ENCODE peak calls at places on chromosomes 7 and 10, in ten cellular contexts. Q is Peyer's patch, O is fibroblast of pulmonary artery, A is OCI-LY7, B is upper lobe of right lung, E is bronchial epithelial cell, I is BE2C, M is epithelial cell of esophagus, T is Panc1, D is fibroblast of lung. K is an unnamed sample.

GRCh38 chr7:140653319-140654108 is 12.9 kb upstream of the DENND2A start:
- DNase-seq in E (peak), I (peak), B (peak), M (peak), Q (no peak), A (peak), D (peak), T (peak), O (peak), K (peak)

GRCh38 chr10:77494789-77495541 is 142.6 kb downstream of the KCNMA1 start:
- DNase-seq in Q (no peak), I (no peak), A (no peak), E (no peak), B (no peak), O (no peak), D (no peak), T (no peak), M (no peak), K (no peak)

GRCh38 chr10:101001225-101002035 is 1.8 kb downstream of the LZTS2 start:
- DNase-seq in E (peak), D (peak), T (no peak), O (peak), A (no peak), M (peak), I (peak), B (peak), Q (peak), K (peak)

GRCh38 chr10:93461807-93462178 is 20.3 kb downstream of the MYOF start:
- DNase-seq in B (no peak), I (peak), Q (no peak), A (peak), E (peak), M (peak), D (no peak), T (no peak), O (peak), K (peak)

GRCh38 chr10:125231116-125231812 is 70.9 kb upstream of the CTBP2 start:
- DNase-seq in A (no peak), D (peak), B (no peak), Q (no peak), O (peak), M (peak), T (no peak), E (peak), I (no peak), K (peak)

GRCh38 chr7:133564484-133564883 is 311.6 kb downstream of the EXOC4 start:
- DNase-seq in E (no peak), B (no peak), A (no peak), I (no peak), T (no peak), M (no peak), D (no peak), Q (no peak), O (no peak), K (no peak)

GRCh38 chr7:22896917-22897316 is 74.3 kb upstream of the TOMM7 start:
- DNase-seq in Q (no peak), M (no peak), A (no peak), I (no peak), O (no peak), D (no peak), B (no peak), E (no peak), T (no peak), K (no peak)

GRCh38 chr7:48105045-48105444 is 16.0 kb downstream of the UPP1 start:
- DNase-seq in E (no peak), Q (no peak), B (no peak), I (no peak), T (no peak), O (no peak), A (no peak), D (no peak), M (no peak), K (no peak)

GRCh38 chr7:19061331-19061730 is 56.1 kb downstream of the TWIST1 start:
- DNase-seq in E (peak), T (no peak), O (peak), A (no peak), D (peak), Q (no peak), B (no peak), M (no peak), I (no peak), K (peak)

GRCh38 chr7:21767300-21767900 is 178.3 kb downstream of the CDCA7L start:
- DNase-seq in B (no peak), A (peak), I (peak), E (peak), Q (no peak), D (peak), M (peak), T (peak), O (peak), K (peak)

GRCh38 chr7:106215868-106216516 is 68.8 kb downstream of the NAMPT start:
- DNase-seq in Q (no peak), T (no peak), A (no peak), M (no peak), D (no peak), E (no peak), I (no peak), O (no peak), B (no peak), K (no peak)

GRCh38 chr10:129968937-129969527 is 5.0 kb upstream of the EBF3 start:
- DNase-seq in I (peak), M (peak), O (peak), B (no peak), Q (no peak), E (no peak), T (no peak), D (no peak), A (no peak), K (peak)

GRCh38 chr10:121774813-121775212 is 153.0 kb downstream of the ATE1 start:
- DNase-seq in A (no peak), Q (no peak), E (no peak), I (no peak), B (no peak), M (peak), D (peak), T (no peak), O (peak), K (peak)

GRCh38 chr10:132407846-132408278 is 10.9 kb downstream of the PWWP2B start:
- DNase-seq in D (peak), M (peak), O (peak), A (peak), E (peak), I (no peak), B (peak), T (no peak), Q (peak), K (peak)

GRCh38 chr10:90993340-90993739 is 72.5 kb upstream of the ANKRD1 start:
- DNase-seq in M (no peak), O (peak), I (no peak), Q (no peak), T (no peak), D (peak), B (no peak), E (no peak), A (no peak), K (peak)

GRCh38 chr10:93753621-93754250 is 4.0 kb upstream of the LGI1 start:
- DNase-seq in Q (no peak), T (no peak), M (no peak), D (no peak), A (no peak), O (no peak), I (no peak), B (no peak), E (no peak), K (no peak)

GRCh38 chr10:43133196-43133808 is 4.9 kb upstream of the CSGALNACT2 start:
- DNase-seq in O (no peak), T (no peak), I (no peak), Q (no peak), A (no peak), D (no peak), M (no peak), B (no peak), E (no peak), K (no peak)

GRCh38 chr7:41046221-41046761 is 656.6 kb downstream of the INHBA start:
- DNase-seq in E (peak), Q (no peak), D (peak), A (no peak), B (no peak), M (peak), O (peak), I (no peak), T (no peak), K (no peak)

GRCh38 chr7:14807498-14807897 is 95.1 kb downstream of the DGKB start:
- DNase-seq in M (no peak), I (no peak), T (no peak), O (no peak), D (no peak), E (no peak), B (no peak), Q (no peak), A (no peak), K (no peak)

GRCh38 chr10:119341236-119342016 is 134.1 kb downstream of the GRK5 start:
- DNase-seq in T (no peak), B (peak), D (peak), Q (no peak), I (no peak), E (peak), M (peak), O (peak), A (no peak), K (peak)

GRCh38 chr7:97126483-97127171 is 9.1 kb downstream of the SDHAF3 start:
- DNase-seq in O (peak), M (peak), E (no peak), I (no peak), D (no peak), Q (no peak), A (no peak), B (no peak), T (no peak), K (no peak)

GRCh38 chr10:116625845-116626244 is 5.1 kb downstream of the PNLIPRP2 start:
- DNase-seq in T (no peak), A (no peak), D (no peak), Q (no peak), B (no peak), I (no peak), M (no peak), E (no peak), O (no peak), K (no peak)

GRCh38 chr7:129986600-129986999 is 33.8 kb upstream of the UBE2H start:
- DNase-seq in A (no peak), I (no peak), T (no peak), B (no peak), M (no peak), D (no peak), E (no peak), O (no peak), Q (no peak), K (no peak)

GRCh38 chr7:151761256-151761655 is 115.7 kb downstream of the PRKAG2 start:
- DNase-seq in D (no peak), M (peak), O (no peak), A (no peak), Q (no peak), T (no peak), I (no peak), B (no peak), E (peak), K (no peak)

GRCh38 chr10:24869354-24870016 is 82.9 kb downstream of the PRTFDC1 start:
- DNase-seq in T (no peak), M (no peak), B (no peak), Q (no peak), E (no peak), O (peak), I (no peak), A (no peak), D (no peak), K (no peak)

GRCh38 chr7:157274991-157275427 is 61.8 kb upstream of the DNAJB6 start:
- DNase-seq in D (no peak), Q (no peak), O (peak), B (peak), E (no peak), A (no peak), I (no peak), T (no peak), M (no peak), K (no peak)

GRCh38 chr10:64288404-64288803 is 767.2 kb downstream of the REEP3 start:
- DNase-seq in M (no peak), O (no peak), A (no peak), I (no peak), E (no peak), D (no peak), B (no peak), Q (no peak), T (no peak), K (no peak)

GRCh38 chr7:33905389-33906032 is at the start of gene BMPER:
- DNase-seq in T (no peak), O (peak), M (peak), I (peak), E (peak), Q (no peak), B (peak), A (no peak), D (no peak), K (peak)

GRCh38 chr10:18607979-18608378 is 43.4 kb downstream of the NSUN6 start:
- DNase-seq in Q (no peak), A (no peak), O (no peak), T (no peak), M (peak), E (peak), I (no peak), B (no peak), D (no peak), K (no peak)

GRCh38 chr7:128453836-128454804 is 1.6 kb upstream of the HILPDA start:
- DNase-seq in I (peak), M (no peak), E (no peak), Q (peak), D (peak), T (no peak), O (peak), B (peak), A (no peak), K (peak)

GRCh38 chr7:101402081-101402779 is 39.6 kb downstream of the COL26A1 start:
- DNase-seq in E (peak), B (no peak), D (no peak), A (no peak), O (peak), M (peak), T (no peak), Q (no peak), I (no peak), K (peak)

GRCh38 chr10:65183236-65183635 is 1662.0 kb downstream of the REEP3 start:
- DNase-seq in Q (no peak), M (no peak), D (no peak), A (no peak), T (no peak), I (no peak), B (no peak), O (no peak), E (no peak), K (no peak)

GRCh38 chr7:24722386-24723177 is 34.7 kb downstream of the GSDME start:
- DNase-seq in O (peak), E (no peak), B (no peak), I (peak), Q (peak), D (peak), M (peak), A (peak), T (no peak), K (peak)

GRCh38 chr10:46077141-46077554 is 31.1 kb upstream of the MSMB start:
- DNase-seq in D (peak), T (no peak), O (peak), I (no peak), Q (no peak), M (peak), E (peak), B (no peak), A (no peak), K (peak)

GRCh38 chr7:129990403-129991192 is 37.8 kb upstream of the UBE2H start:
- DNase-seq in O (no peak), M (no peak), Q (no peak), T (no peak), A (no peak), B (no peak), D (no peak), I (no peak), E (no peak), K (peak)

DNA sequence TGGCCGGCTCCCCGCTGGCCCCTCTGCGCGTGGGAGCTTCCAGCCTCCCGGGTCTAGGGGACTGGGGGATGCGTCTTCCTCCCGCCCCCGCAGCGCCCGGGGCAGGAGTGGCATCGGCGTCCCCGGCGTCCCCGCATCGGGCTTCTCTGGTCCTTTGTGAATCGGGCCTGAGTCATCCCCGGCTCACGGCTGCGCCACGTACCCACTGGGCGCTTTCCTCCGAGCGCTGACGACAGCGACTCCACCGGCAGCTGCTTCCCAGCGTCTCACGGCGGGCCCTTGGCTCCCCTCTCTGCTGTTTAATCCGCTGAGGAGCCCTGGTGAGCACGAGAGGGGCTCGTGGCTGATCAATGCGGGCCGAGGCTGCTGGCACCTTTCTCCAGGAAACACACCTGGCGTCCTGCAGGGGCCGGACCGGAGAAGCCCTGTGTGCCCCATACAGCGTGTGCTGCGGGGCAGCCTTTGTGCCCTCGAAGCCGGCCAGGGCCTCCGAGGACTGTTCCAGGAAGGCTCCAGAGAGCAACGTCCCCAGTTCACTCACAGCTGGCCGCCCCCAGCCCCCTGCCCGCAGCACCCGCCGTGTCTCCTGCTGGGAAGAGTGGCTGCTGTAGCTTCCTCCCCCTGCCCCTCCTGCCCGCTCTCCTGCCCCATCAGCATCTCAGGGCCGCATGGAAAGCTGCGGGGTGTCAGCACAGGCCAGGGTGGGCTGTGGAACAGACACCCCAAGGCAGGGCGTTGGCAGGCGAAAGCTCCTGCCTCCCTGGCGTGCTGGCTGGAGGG is 95.5 kb upstream of the DIP2C start:
- DNase-seq in I (peak), Q (no peak), M (peak), O (peak), E (peak), A (no peak), D (peak), T (no peak), B (peak), K (peak)
- TF ChIP-seq CTCF in I (peak), Q (no peak), M (peak), O (peak), E (peak), A (no peak), D (peak), T (no peak), B (no peak), K (peak)

DNA sequence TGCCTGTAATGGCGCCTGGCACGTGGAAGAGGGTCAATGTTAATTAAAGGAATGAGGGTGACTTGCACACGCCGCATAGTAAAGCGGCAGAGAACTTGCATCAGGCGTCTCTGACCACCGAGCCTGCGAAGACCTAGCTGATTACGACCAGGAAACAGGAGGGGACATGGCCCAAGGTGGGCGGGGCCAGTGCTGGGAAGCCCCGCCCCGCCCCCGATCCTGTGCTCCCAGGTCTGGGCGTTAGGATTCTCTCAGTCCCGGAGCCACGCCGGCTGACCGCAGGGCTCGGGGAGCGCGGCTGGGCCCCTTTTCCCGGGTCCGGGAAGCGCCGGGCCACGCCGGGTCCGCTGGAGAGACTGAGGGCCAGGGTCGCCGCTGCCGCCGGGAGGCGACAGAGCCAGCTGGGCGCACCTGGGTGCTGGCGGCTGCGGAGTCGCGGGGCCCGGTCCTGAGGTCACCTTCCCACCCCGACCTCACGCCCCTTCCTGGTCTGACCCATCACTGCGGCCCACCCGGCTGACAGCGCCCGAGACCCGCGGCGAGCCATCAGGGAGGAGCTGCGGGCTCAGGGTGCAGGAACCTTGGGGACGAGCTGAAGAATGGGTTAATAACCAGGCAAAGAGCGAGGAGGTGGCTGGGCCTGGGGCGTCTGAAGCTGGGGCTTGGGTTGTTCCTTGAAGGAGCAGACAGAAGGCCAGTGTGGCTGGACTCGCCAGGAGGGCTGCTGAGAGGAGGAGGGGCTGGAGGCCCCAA is 23.0 kb upstream of the GRID1 start:
- DNase-seq in E (no peak), O (peak), D (no peak), T (no peak), A (peak), Q (no peak), M (peak), B (peak), I (no peak), K (no peak)
- H3K4me3 ChIP-seq in E (peak), O (peak), D (no peak), T (peak), A (peak), Q (peak), M (peak), B (peak), I (no peak), K (no peak)

DNA sequence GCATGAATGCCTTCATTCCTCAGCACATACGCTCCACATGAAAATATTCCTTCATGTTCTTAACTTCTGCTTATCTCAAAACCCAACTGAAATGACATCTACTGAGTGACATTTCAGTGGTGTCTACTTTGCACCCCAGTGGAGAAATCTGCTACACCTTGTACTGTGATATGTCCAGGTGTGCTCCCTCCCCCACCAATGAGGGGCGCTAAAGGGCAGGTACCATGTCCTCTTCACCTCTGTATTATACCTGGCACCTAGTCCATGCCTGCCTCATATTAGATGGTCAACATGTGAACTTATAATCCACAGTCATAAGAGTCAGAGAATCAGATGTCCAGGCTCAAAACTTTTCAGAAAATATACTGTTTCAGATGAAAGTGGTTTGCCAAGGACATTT is 2.1 kb downstream of the PAXIP1 start:
- DNase-seq in D (no peak), T (no peak), I (no peak), A (peak), E (no peak), Q (no peak), O (no peak), M (peak), B (no peak), K (no peak)
- TF ChIP-seq CTCF in D (no peak), T (peak), I (no peak), A (peak), E (peak), Q (no peak), O (no peak), M (peak), B (no peak), K (no peak)

GRCh38 chr7:150620061-150620460 is 12.1 kb downstream of the GIMAP6 start:
- DNase-seq in E (no peak), M (no peak), T (no peak), B (no peak), I (no peak), Q (no peak), D (no peak), A (no peak), O (no peak), K (no peak)

GRCh38 chr7:150621376-150621775 is 10.8 kb downstream of the GIMAP6 start:
- DNase-seq in A (no peak), Q (no peak), D (no peak), O (no peak), E (no peak), T (no peak), I (no peak), B (no peak), M (no peak), K (no peak)

DNA sequence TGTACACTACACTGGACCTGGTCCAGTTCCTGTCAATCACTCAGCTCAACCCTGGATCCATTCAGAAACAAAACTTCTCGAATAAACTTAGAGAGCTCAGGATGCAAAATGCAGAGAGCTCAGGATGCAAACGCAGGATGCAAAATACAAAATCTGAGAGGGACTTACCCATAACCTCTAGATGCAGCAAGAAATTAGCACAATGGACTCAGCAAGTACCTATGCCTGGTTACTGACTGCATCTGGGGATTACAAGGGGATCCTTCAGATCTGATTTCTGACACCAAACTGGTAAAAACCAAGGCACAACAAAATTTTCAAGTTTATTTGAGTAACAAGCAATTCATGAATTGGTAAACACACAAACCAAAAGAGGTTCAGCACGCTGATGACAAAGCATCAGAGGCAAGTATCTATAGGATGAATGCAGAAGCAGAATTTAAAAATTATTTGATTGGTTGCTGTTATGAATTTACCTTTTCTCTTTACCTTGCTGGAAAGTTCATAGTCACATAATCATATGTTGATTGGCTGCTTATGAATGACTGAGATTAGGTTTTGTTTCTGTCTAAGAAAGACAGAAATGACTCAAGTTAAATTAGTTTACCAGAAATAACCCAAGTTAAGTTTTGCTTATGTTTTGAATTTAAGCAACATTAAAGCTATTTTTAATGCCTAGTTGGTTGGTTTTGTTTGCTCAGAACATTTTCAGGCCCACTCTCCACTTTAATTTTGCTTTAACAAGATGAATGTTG is 11.4 kb downstream of the GIMAP6 start:
- DNase-seq in D (no peak), B (no peak), Q (no peak), E (no peak), A (no peak), T (no peak), M (no peak), O (no peak), I (no peak), K (no peak)
- H3K4me3 ChIP-seq in D (no peak), B (no peak), Q (no peak), E (no peak), A (no peak), T (no peak), M (no peak), O (no peak), I (no peak), K (no peak)

K was measured in AG10803.